ENCODE peak calls at places on chromosomes 7 and 10, in four cellular contexts. A is endothelial cell of umbilical vein, V is PC-3, G is HCT116. H is an unnamed sample.

GRCh38 chr10:7558036-7558435 is 108.7 kb downstream of the ITIH5 start:
- DNase-seq in A (no peak), V (no peak), G (no peak), H (no peak)

GRCh38 chr7:93043393-93043985 is 74.3 kb downstream of the SAMD9 start:
- DNase-seq in A (peak; percentile 7), V (no peak), G (peak; percentile 32), H (no peak)

GRCh38 chr10:103463456-103463855 is 4.8 kb upstream of the CALHM1 start:
- DNase-seq in A (no peak), V (no peak), G (no peak), H (no peak)

GRCh38 chr7:48563334-48563733 is 361.0 kb upstream of the CDC14C start:
- DNase-seq in A (no peak), V (peak; percentile 34), G (no peak), H (peak; percentile 81)

GRCh38 chr10:5040781-5041470 is 37.3 kb upstream of the AKR1C2 start:
- DNase-seq in A (no peak), V (peak; percentile 6), G (no peak), H (no peak)

GRCh38 chr10:32259551-32259950 is 87.4 kb downstream of the EPC1 start:
- DNase-seq in A (no peak), V (no peak), G (no peak), H (no peak)

GRCh38 chr7:137120690-137121089 is 222.8 kb downstream of the PTN start:
- DNase-seq in A (no peak), V (peak; percentile 81), G (no peak), H (no peak)

GRCh38 chr10:113704637-113705343 is 25.1 kb downstream of the CASP7 start:
- DNase-seq in A (peak; percentile 50), V (peak; percentile 51), G (peak; percentile 38), H (no peak)

GRCh38 chr7:148147438-148147837 is 443.1 kb upstream of the C7orf33 start:
- DNase-seq in A (no peak), V (no peak), G (no peak), H (no peak)

GRCh38 chr7:158282461-158283001 is 305.1 kb downstream of the PTPRN2 start:
- DNase-seq in A (no peak), V (no peak), G (no peak), H (no peak)

GRCh38 chr7:128425851-128426250 is 16.1 kb upstream of the IMPDH1 start:
- DNase-seq in A (peak; percentile 69), V (peak; percentile 73), G (peak; percentile 57), H (no peak)

GRCh38 chr10:88181902-88182671 is 318.7 kb downstream of the PTEN start:
- DNase-seq in A (no peak), V (no peak), G (no peak), H (no peak)

GRCh38 chr10:114349505-114350211 is 54.6 kb downstream of the AFAP1L2 start:
- DNase-seq in A (no peak), V (no peak), G (no peak), H (no peak)

GRCh38 chr7:82859106-82859850 is 303.4 kb downstream of the PCLO start:
- DNase-seq in A (peak; percentile 65), V (no peak), G (no peak), H (no peak)

GRCh38 chr7:26843696-26844095 is 20.7 kb downstream of the SKAP2 start:
- DNase-seq in A (no peak), V (peak; percentile 50), G (peak; percentile 15), H (no peak)

GRCh38 chr10:103350522-103351260 is at the start of gene PCGF6:
- DNase-seq in A (peak; percentile 87), V (peak; percentile 71), G (peak; percentile 58), H (no peak)

GRCh38 chr7:30143748-30144251 is 9.0 kb downstream of the MTURN start:
- DNase-seq in A (no peak), V (peak; percentile 98), G (no peak), H (no peak)

GRCh38 chr10:102230861-102231356 is 4.8 kb downstream of the ELOVL3 start:
- DNase-seq in A (no peak), V (no peak), G (peak; percentile 31), H (no peak)

GRCh38 chr7:94580601-94581000 is 71.0 kb downstream of the CASD1 start:
- DNase-seq in A (no peak), V (peak; percentile 91), G (no peak), H (peak; percentile 12)

GRCh38 chr7:87206361-87206760 is 13.2 kb downstream of the TMEM243 start:
- DNase-seq in A (no peak), V (peak; percentile 47), G (no peak), H (peak; percentile 14)

GRCh38 chr10:14549496-14549895 is 218.8 kb upstream of the FRMD4A start:
- DNase-seq in A (no peak), V (no peak), G (no peak), H (no peak)

GRCh38 chr10:14552010-14552409 is 221.3 kb upstream of the FRMD4A start:
- DNase-seq in A (no peak), V (no peak), G (no peak), H (no peak)

GRCh38 chr10:14548970-14549369 is 218.2 kb upstream of the FRMD4A start:
- DNase-seq in A (no peak), V (no peak), G (no peak), H (no peak)

GRCh38 chr10:14548474-14548873 is 217.8 kb upstream of the FRMD4A start:
- DNase-seq in A (no peak), V (no peak), G (no peak), H (no peak)

GRCh38 chr10:14550471-14550941 is 219.8 kb upstream of the FRMD4A start:
- DNase-seq in A (no peak), V (no peak), G (no peak), H (no peak)
- H3K27ac ChIP-seq in A (no peak overlapping the region), V (no peak overlapping the region), G (no peak overlapping the region), H (no peak overlapping the region)

GRCh38 chr10:119871881-119872609 is 598 bp downstream of the MCMBP start:
- DNase-seq in A (peak; percentile 52), V (peak; percentile 41), G (peak; percentile 51), H (no peak)
- H3K27ac ChIP-seq in A (peak overlapping the region; percentile 81), V (no peak overlapping the region), G (peak overlapping the region; percentile 90), H (peak overlapping the region; percentile 69)

DNA sequence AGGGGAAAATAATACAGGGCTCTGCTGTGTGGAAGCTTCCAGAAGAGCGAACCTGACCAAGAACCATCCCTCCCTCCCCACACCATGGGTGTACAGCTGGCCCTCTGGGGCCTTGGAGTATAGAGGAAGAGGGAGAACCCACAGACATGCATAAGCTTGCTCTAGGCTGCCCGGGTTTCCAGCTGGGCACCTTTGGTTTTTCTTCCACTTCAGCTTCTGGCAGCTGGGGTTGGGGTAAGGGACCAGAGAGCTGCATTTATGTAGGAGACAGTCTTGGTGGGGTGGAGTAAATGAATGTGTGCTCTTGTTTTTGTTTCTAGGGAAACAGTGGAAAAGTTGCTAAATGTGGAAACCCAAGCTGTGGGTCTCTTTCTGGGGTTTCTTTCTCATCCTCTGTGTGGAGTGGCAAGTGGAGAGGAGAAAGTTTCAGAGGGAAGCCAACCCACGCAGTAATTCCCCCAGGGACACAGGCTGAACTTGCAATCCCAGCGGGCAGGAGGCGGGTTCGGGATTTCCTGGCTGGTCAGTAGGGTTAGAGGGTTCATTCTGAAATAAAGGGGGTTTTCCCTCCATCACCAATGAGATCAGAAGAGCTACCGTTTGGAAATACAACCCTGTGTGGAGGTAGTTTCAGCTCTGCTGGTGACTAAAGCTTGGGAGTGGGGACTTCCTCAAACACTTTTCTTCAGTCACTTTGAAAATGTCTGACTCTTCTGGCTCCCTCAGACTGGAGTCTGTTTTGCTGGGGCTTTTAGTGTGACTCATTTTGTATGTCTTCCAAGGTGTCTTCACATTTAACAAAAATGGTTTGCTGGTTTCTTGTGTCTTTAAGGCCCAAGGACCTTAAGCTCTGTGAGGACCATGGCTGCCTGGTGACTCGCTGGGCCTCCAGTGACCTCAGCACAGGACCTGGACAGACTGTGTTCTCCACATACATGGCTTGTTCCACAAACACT is 22.2 kb upstream of the SRGN start:
- DNase-seq in A (peak; percentile 36), V (peak; percentile 59), G (no peak), H (no peak)
- H3K27ac ChIP-seq in A (peak overlapping the region; percentile 43), V (no peak overlapping the region), G (no peak overlapping the region), H (no peak overlapping the region)

GRCh38 chr7:1257221-1257620 is 24.5 kb downstream of the UNCX start:
- DNase-seq in A (no peak), V (no peak), G (no peak), H (no peak)

GRCh38 chr7:1259621-1260020 is 26.9 kb downstream of the UNCX start:
- DNase-seq in A (no peak), V (no peak), G (no peak), H (no peak)

GRCh38 chr7:1262441-1262840 is 29.8 kb downstream of the UNCX start:
- DNase-seq in A (no peak), V (no peak), G (no peak), H (no peak)

GRCh38 chr7:1257863-1258262 is 25.2 kb downstream of the UNCX start:
- DNase-seq in A (no peak), V (no peak), G (no peak), H (no peak)

GRCh38 chr7:1260236-1260635 is 27.6 kb downstream of the UNCX start:
- DNase-seq in A (no peak), V (no peak), G (no peak), H (no peak)
- H3K27ac ChIP-seq in A (no peak overlapping the region), V (no peak overlapping the region), G (no peak overlapping the region), H (no peak overlapping the region)

DNA sequence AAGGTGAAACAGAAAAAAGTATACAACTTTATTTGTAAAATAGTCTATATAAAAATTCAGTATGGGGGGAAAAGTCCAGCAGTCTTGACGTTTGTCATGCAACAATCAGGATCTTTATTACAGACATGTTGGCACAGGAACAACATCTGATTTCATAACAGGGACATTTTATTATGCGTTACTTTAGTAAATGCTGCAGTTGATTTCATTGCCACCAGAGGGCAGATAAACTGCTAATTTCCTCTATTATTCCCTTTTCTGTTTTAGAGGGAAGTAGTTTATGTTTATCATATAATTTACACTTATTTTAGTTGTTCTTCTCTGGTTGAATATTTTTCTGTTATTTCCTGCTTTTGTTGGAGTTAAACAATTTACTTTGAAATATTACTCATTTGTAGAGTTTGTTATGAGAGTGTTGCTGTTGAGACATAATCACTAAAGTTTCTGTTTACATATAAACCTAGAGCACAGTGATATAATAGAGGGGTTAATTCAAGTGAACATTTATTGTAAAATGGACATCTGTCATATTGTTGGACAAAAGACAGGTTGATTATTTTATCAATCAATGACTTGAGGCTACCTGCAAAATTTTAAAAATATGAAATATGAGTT is 3.3 kb downstream of the PLXDC2 start:
- DNase-seq in A (peak; percentile 58), V (peak; percentile 71), G (no peak), H (no peak)
- H3K27ac ChIP-seq in A (no peak overlapping the region), V (no peak overlapping the region), G (no peak overlapping the region), H (no peak overlapping the region)

H was measured in epithelial cell of prostate.